ENCODE peak calls at places on chromosomes 1 and 21, in four cellular contexts. L is CD8-positive, alpha-beta T cell; U is SJSA1; M is caudate nucleus. N is an unnamed sample.

GRCh38 chr1:246297314-246298273 is 209.5 kb downstream of the SMYD3 start:
- DNase-seq in U (no peak), L (no peak), M (no peak), N (no peak)

GRCh38 chr21:36089946-36090345 is 20.1 kb downstream of the CBR1 start:
- DNase-seq in M (no peak), U (no peak), L (no peak), N (no peak)

GRCh38 chr1:233710031-233710430 is 96.1 kb downstream of the KCNK1 start:
- DNase-seq in L (no peak), U (no peak), M (no peak), N (no peak)

GRCh38 chr21:37149411-37149810 is 76.4 kb downstream of the TTC3 start:
- DNase-seq in U (no peak), L (no peak), M (no peak), N (no peak)

GRCh38 chr1:21942464-21942863 is 5.4 kb upstream of the HSPG2 start:
- DNase-seq in U (no peak), M (no peak), L (no peak), N (no peak)

GRCh38 chr1:115829023-115829674 is 11.8 kb downstream of the NHLH2 start:
- DNase-seq in L (no peak), U (peak), M (peak), N (peak)

GRCh38 chr1:240999826-241000225 is 357.2 kb downstream of the RGS7 start:
- DNase-seq in L (no peak), U (no peak), M (no peak), N (no peak)

GRCh38 chr21:33451634-33452071 is 28.1 kb downstream of the TMEM50B start:
- DNase-seq in L (no peak), M (no peak), U (no peak), N (no peak)

GRCh38 chr1:204564835-204565234 is 48.6 kb downstream of the MDM4 start:
- DNase-seq in U (no peak), M (no peak), L (no peak), N (no peak)